ENCODE peak calls at places on chromosomes 13 and 19, in seven cellular contexts. J is gastrocnemius medialis, K is thyroid gland, Q is ovary, B is stomach, T is H1, N is breast epithelium. D is an unnamed sample. For H3K27me3, the result is how much of the 10 kb centered on the place peaks cover.

GRCh38 chr19:8638078-8638619 is 7.7 kb downstream of the NFILZ start:
- DNase-seq in J (no peak), K (no peak), Q (no peak), B (peak), T (no peak), N (no peak), D (no peak)

GRCh38 chr13:44627441-44627840 is 51.3 kb upstream of the TSC22D1 start:
- DNase-seq in J (no peak), K (no peak), Q (no peak), B (no peak), T (no peak), N (no peak), D (no peak)

GRCh38 chr19:36436531-36436930 is 18.1 kb upstream of the ZFP82 start:
- DNase-seq in J (no peak), K (no peak), Q (no peak), B (no peak), T (no peak), N (no peak), D (no peak)

GRCh38 chr13:50026788-50027473 is 11.7 kb downstream of the KCNRG start:
- DNase-seq in J (no peak), K (no peak), Q (no peak), B (no peak), T (no peak), N (no peak), D (no peak)

GRCh38 chr19:11405846-11406643 is 13.1 kb downstream of the RGL3 start:
- DNase-seq in J (no peak), K (no peak), Q (peak), B (no peak), T (peak), N (no peak), D (no peak)

GRCh38 chr13:93535256-93535655 is 308.6 kb downstream of the GPC6 start:
- DNase-seq in J (no peak), K (no peak), Q (no peak), B (no peak), T (no peak), N (no peak), D (no peak)

GRCh38 chr19:17159466-17160393 is 55.4 kb upstream of the USE1 start:
- DNase-seq in J (no peak), K (no peak), Q (no peak), B (no peak), T (peak), N (no peak), D (no peak)

GRCh38 chr13:28316841-28317240 is 178.1 kb downstream of the FLT1 start:
- DNase-seq in J (no peak), K (no peak), Q (no peak), B (no peak), T (no peak), N (no peak), D (no peak)

GRCh38 chr13:44806841-44807240 is 182.4 kb downstream of the NUFIP1 start:
- DNase-seq in J (no peak), K (no peak), Q (no peak), B (no peak), T (no peak), N (no peak), D (no peak)

GRCh38 chr13:51221674-51222509 is at the start of gene FAM124A:
- DNase-seq in J (no peak), K (peak), Q (peak), B (peak), T (peak), N (no peak), D (no peak)

GRCh38 chr13:50030315-50030714 is 15.1 kb downstream of the KCNRG start:
- DNase-seq in J (no peak), K (no peak), Q (no peak), B (no peak), T (no peak), N (no peak), D (no peak)

GRCh38 chr19:38686530-38686888 is 39.1 kb downstream of the ACTN4 start:
- DNase-seq in J (no peak), K (no peak), Q (no peak), B (no peak), T (no peak), N (no peak), D (no peak)

GRCh38 chr19:33927789-33928457 is 131.3 kb downstream of the KCTD15 start:
- DNase-seq in J (no peak), K (no peak), Q (no peak), B (no peak), T (no peak), N (no peak), D (no peak)

GRCh38 chr13:36166051-36166450 is 34.9 kb upstream of the DCLK1 start:
- DNase-seq in J (no peak), K (no peak), Q (no peak), B (no peak), T (no peak), N (no peak), D (no peak)

GRCh38 chr13:114110091-114110829 is 22.2 kb downstream of the RASA3 start:
- DNase-seq in J (peak), K (no peak), Q (peak), B (peak), T (no peak), N (no peak), D (no peak)

GRCh38 chr19:21848706-21849105 is 12.7 kb upstream of the ZNF43 start:
- DNase-seq in J (no peak), K (peak), Q (no peak), B (no peak), T (no peak), N (no peak), D (no peak)

GRCh38 chr19:54482889-54483288 is 9.8 kb upstream of the CDC42EP5 start:
- DNase-seq in J (no peak), K (no peak), Q (no peak), B (no peak), T (no peak), N (no peak), D (no peak)

GRCh38 chr13:30698023-30698422 is 37.3 kb upstream of the ALOX5AP start:
- DNase-seq in J (no peak), K (no peak), Q (no peak), B (no peak), T (no peak), N (no peak), D (no peak)

GRCh38 chr13:91369432-91369831 is 21.9 kb downstream of the MIR17HG start:
- DNase-seq in J (no peak), K (no peak), Q (no peak), B (no peak), T (no peak), N (no peak), D (no peak)

GRCh38 chr13:42548731-42549554 is 25.0 kb upstream of the TNFSF11 start:
- DNase-seq in J (no peak), K (no peak), Q (no peak), B (peak), T (no peak), N (no peak), D (peak)

GRCh38 chr13:29423050-29423449 is 172.4 kb downstream of the SLC7A1 start:
- DNase-seq in J (no peak), K (no peak), Q (no peak), B (no peak), T (no peak), N (no peak), D (no peak)

GRCh38 chr13:61685683-61686013 is 270.0 kb upstream of the PCDH20 start:
- DNase-seq in J (no peak), K (no peak), Q (no peak), B (no peak), T (no peak), N (no peak), D (no peak)

GRCh38 chr19:33740811-33741396 is 55.8 kb upstream of the KCTD15 start:
- DNase-seq in J (no peak), K (no peak), Q (peak), B (no peak), T (peak), N (no peak), D (no peak)

GRCh38 chr13:34250151-34250550 is 432.2 kb downstream of the RFC3 start:
- DNase-seq in J (no peak), K (no peak), Q (no peak), B (no peak), T (no peak), N (no peak), D (no peak)

GRCh38 chr19:56356944-56357343 is 36.4 kb downstream of the ZNF582 start:
- DNase-seq in J (no peak), K (no peak), Q (no peak), B (no peak), T (no peak), N (no peak), D (no peak)

GRCh38 chr13:27821566-27821965 is 29.3 kb downstream of the GSX1 start:
- DNase-seq in J (no peak), K (no peak), Q (no peak), B (no peak), T (peak), N (no peak), D (no peak)

GRCh38 chr19:19009951-19010350 is 23.4 kb downstream of the SUGP2 start:
- DNase-seq in J (no peak), K (no peak), Q (no peak), B (no peak), T (no peak), N (no peak), D (no peak)

GRCh38 chr19:17529239-17530158 is 18.1 kb downstream of the PGLS start:
- DNase-seq in J (no peak), K (no peak), Q (no peak), B (no peak), T (no peak), N (no peak), D (no peak)

GRCh38 chr13:50676602-50677001 is 166.9 kb downstream of the DLEU7 start:
- DNase-seq in J (no peak), K (peak), Q (no peak), B (no peak), T (no peak), N (no peak), D (peak)

GRCh38 chr19:1765182-1765903 is 12.0 kb downstream of the ONECUT3 start:
- DNase-seq in J (no peak), K (no peak), Q (no peak), B (no peak), T (peak), N (no peak), D (no peak)
- H3K27me3 ChIP-seq in J (half or more), K (under half), Q (under half), B (half or more), T (half or more), N (under half), D (under half)

GRCh38 chr13:33146843-33147611 is 130.8 kb downstream of the KL start:
- DNase-seq in J (no peak), K (no peak), Q (no peak), B (no peak), T (no peak), N (no peak), D (no peak)
- TF ChIP-seq POLR2A in J (no peak), K (no peak), Q (no peak), B (no peak), T (no peak), N (no peak), D (no peak)

GRCh38 chr19:49436381-49437017 is 4.8 kb downstream of the SLC17A7 start:
- DNase-seq in J (no peak), K (no peak), Q (no peak), B (no peak), T (peak), N (no peak), D (no peak)

GRCh38 chr19:49437231-49437630 is 4.1 kb downstream of the SLC17A7 start:
- DNase-seq in J (no peak), K (no peak), Q (no peak), B (no peak), T (no peak), N (no peak), D (no peak)

GRCh38 chr19:49440439-49441209 is 703 bp downstream of the SLC17A7 start:
- DNase-seq in J (no peak), K (no peak), Q (no peak), B (no peak), T (no peak), N (no peak), D (no peak)

GRCh38 chr19:49439841-49440240 is 1.5 kb downstream of the SLC17A7 start:
- DNase-seq in J (no peak), K (no peak), Q (no peak), B (no peak), T (no peak), N (no peak), D (no peak)

GRCh38 chr19:49438261-49438660 is 3.1 kb downstream of the SLC17A7 start:
- DNase-seq in J (no peak), K (no peak), Q (no peak), B (no peak), T (no peak), N (no peak), D (no peak)
- H3K27me3 ChIP-seq in J (half or more), K (under half), Q (under half), B (half or more), T (half or more), N (under half), D (half or more)

DNA sequence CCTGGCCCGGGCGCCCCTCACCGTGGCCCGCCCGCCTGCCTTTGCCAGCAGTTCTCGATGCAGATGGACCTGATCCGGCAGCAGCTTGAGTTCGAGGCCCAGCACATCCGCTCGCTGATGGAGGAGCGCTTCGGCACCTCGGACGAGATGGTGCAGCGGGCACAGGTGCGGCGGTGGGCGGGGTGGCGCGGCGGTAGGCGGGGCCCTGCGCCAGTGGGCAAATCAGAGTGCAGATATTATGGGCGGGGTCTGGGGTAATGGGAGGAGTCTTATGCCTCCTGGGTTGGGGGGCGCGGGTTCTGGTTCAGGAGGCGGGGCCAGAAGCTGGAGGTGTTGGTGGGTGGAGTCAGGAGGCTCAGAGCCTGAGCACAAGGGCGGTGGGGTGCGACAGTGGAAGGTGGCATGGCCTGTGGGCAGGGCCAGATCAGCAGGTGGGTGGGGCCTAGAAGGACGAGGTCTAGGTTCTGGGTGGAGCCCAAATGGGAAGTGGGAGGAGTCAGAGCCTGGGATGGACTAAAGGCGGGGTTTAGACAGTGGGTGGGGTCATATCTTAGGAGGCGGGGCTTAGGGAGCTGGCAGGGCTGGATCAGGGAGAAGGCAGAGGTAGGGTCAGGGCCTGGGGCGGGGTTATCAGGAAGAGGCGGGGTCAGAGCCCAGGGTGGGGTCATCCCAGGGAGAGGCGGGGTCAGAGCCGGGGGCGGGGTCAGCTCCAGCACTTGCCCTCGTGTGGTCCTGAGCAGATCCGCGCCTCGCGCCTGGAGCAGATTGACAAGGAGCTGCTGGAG is 5.6 kb downstream of the APC2 start:
- DNase-seq in J (no peak), K (no peak), Q (no peak), B (peak), T (peak), N (peak), D (no peak)
- TF ChIP-seq POLR2A in J (no peak), K (no peak), Q (no peak), B (no peak), T (no peak), N (no peak), D (no peak)

GRCh38 chr19:15529774-15530372 is 21.5 kb downstream of the CYP4F22 start:
- DNase-seq in J (no peak), K (no peak), Q (no peak), B (peak), T (no peak), N (no peak), D (no peak)
- H3K27me3 ChIP-seq in J (under half), K (under half), Q (under half), B (under half), T (under half), N (under half), D (under half)

GRCh38 chr19:2427323-2428026 is at the start of gene TIMM13:
- DNase-seq in J (peak), K (peak), Q (peak), B (peak), T (peak), N (peak), D (peak)

GRCh38 chr19:2426661-2427322 is 594 bp downstream of the TIMM13 start:
- DNase-seq in J (peak), K (peak), Q (peak), B (peak), T (peak), N (no peak), D (no peak)

GRCh38 chr19:2429917-2430570 is 2.7 kb upstream of the TIMM13 start:
- DNase-seq in J (no peak), K (no peak), Q (no peak), B (no peak), T (no peak), N (no peak), D (no peak)

GRCh38 chr19:2428027-2428690 is 773 bp upstream of the TIMM13 start:
- DNase-seq in J (no peak), K (peak), Q (peak), B (peak), T (peak), N (peak), D (no peak)

GRCh38 chr19:2428756-2429711 is 1.6 kb upstream of the TIMM13 start:
- DNase-seq in J (no peak), K (no peak), Q (peak), B (no peak), T (no peak), N (no peak), D (no peak)
- TF ChIP-seq POLR2A in J (no peak), K (no peak), Q (no peak), B (no peak), T (no peak), N (no peak), D (no peak)

GRCh38 chr19:30227661-30228112 is 144.5 kb upstream of the ZNF536 start:
- DNase-seq in J (no peak), K (peak), Q (peak), B (peak), T (peak), N (no peak), D (no peak)
- H3K27me3 ChIP-seq in J (half or more), K (under half), Q (under half), B (half or more), T (half or more), N (under half), D (half or more)

GRCh38 chr19:13848811-13849241 is 28.1 kb upstream of the NANOS3 start:
- DNase-seq in J (no peak), K (no peak), Q (no peak), B (no peak), T (no peak), N (no peak), D (no peak)

GRCh38 chr19:13849277-13849676 is 27.7 kb upstream of the NANOS3 start:
- DNase-seq in J (no peak), K (no peak), Q (peak), B (no peak), T (no peak), N (peak), D (no peak)

GRCh38 chr19:13847900-13848677 is 28.8 kb upstream of the NANOS3 start:
- DNase-seq in J (no peak), K (no peak), Q (no peak), B (no peak), T (no peak), N (no peak), D (no peak)

GRCh38 chr19:13849991-13850909 is 26.7 kb upstream of the NANOS3 start:
- DNase-seq in J (no peak), K (peak), Q (peak), B (peak), T (peak), N (peak), D (no peak)

GRCh38 chr19:13850910-13851753 is 25.8 kb upstream of the NANOS3 start:
- DNase-seq in J (peak), K (peak), Q (peak), B (peak), T (no peak), N (peak), D (peak)
- TF ChIP-seq POLR2A in J (no peak), K (no peak), Q (no peak), B (no peak), T (peak), N (peak), D (no peak)

DNA sequence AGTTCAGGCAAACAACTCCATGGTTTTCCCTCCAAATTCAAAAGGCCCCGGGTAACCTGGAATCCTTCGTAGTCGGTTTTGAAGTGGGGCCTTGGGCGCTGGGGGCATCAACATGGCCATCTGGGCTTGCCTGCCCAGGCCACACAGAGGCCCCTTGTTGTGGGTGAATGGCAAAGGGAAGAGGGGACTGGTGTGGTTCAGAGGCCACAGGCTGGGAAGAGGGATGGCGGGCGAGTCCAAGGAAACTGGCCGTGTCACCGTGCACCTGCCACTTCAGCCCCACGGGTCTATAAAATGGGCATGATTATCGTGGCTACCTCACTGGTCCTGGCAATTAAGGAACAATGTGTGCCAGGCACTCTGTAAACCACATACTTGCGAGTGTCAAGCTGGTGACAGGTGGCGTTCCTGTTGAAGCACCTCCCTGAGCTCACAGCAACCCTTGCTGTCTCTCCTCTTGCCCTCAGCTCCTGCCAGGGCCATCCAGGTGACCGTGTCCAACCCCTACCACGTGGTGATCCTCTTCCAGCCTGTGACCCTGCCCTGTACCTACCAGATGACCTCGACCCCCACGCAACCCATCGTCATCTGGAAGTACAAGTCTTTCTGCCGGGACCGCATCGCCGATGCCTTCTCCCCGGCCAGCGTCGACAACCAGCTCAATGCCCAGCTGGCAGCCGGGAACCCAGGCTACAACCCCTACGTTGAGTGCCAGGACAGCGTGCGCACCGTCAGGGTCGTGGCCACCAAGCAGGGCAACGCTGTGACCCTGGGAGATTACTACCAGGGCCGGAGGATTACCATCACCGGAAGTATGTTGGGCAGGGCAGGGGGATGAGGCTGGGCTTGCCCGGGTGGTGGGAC is 1.3 kb downstream of the LSR start:
- DNase-seq in J (no peak), K (no peak), Q (no peak), B (no peak), T (peak), N (no peak), D (peak)
- H3K27me3 ChIP-seq in J (half or more), K (under half), Q (under half), B (under half), T (under half), N (under half), D (half or more)

DNA sequence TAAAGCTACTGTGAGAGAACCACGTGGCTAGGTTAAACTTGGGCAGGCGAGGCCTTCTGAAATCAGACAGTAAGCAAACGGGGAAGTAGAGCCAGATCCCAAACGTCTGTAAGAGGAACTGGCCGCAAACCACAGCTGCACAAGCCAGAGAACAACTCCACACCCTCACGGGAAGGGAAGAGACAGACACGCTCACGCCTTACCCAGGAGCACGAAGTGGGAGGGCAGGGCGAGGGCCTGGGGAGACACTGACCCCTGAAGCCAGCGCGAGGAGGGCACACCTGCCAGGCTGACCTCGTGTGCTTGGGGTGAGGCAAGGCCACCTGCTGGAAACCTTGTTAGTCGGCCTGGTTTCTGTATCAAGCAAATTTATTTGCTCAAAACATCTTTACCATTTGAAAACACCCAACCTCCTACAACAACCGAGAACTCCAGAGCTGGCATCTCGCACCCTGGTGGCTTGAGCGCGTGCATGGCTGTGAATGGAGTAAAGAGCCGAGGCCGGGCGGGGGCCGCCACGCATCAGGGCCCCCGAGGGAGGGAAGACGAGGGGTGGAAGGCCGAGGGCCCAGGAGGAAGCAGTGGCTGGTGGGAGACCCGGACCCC is 7.3 kb downstream of the POLR2E start:
- DNase-seq in J (peak), K (no peak), Q (no peak), B (no peak), T (no peak), N (no peak), D (peak)
- TF ChIP-seq POLR2A in J (no peak), K (no peak), Q (no peak), B (no peak), T (no peak), N (no peak), D (no peak)